ENCODE peak calls at places on chromosomes 6 and 20, in four cellular contexts. One of them, this sample, is unnamed.

GRCh38 chr6:163301721-163302635 is 112.5 kb upstream of the QKI start:
- DNase-seq in left ventricle myocardium inferior: no peak
- DNase-seq in Calu3: no peak
- DNase-seq in breast epithelium: no peak
- DNase-seq in this sample: no peak

GRCh38 chr6:22112490-22112889 is 184.3 kb downstream of the PRL start:
- DNase-seq in left ventricle myocardium inferior: no peak
- DNase-seq in Calu3: no peak
- DNase-seq in breast epithelium: no peak
- DNase-seq in this sample: no peak

GRCh38 chr6:77463881-77464867 is 883 bp upstream of the HTR1B start:
- DNase-seq in left ventricle myocardium inferior: no peak
- DNase-seq in Calu3: no peak
- DNase-seq in breast epithelium: no peak
- DNase-seq in this sample: no peak

GRCh38 chr6:150680510-150680909 is 80.8 kb downstream of the PLEKHG1 start:
- DNase-seq in left ventricle myocardium inferior: no peak
- DNase-seq in Calu3: no peak
- DNase-seq in breast epithelium: no peak
- DNase-seq in this sample: no peak

GRCh38 chr6:113558966-113559365 is 298.2 kb upstream of the MARCKS start:
- DNase-seq in left ventricle myocardium inferior: no peak
- DNase-seq in Calu3: no peak
- DNase-seq in breast epithelium: no peak
- DNase-seq in this sample: no peak

GRCh38 chr6:389143-389542 is 2.4 kb upstream of the IRF4 start:
- DNase-seq in left ventricle myocardium inferior: no peak
- DNase-seq in Calu3: no peak
- DNase-seq in breast epithelium: no peak
- DNase-seq in this sample: no peak

GRCh38 chr20:38811769-38812168 is 6.3 kb downstream of the PPP1R16B start:
- DNase-seq in left ventricle myocardium inferior: no peak
- DNase-seq in Calu3: no peak
- DNase-seq in breast epithelium: no peak
- DNase-seq in this sample: no peak

GRCh38 chr6:3327403-3327802 is 68.7 kb downstream of the PSMG4 start:
- DNase-seq in left ventricle myocardium inferior: no peak
- DNase-seq in Calu3: no peak
- DNase-seq in breast epithelium: no peak
- DNase-seq in this sample: no peak

GRCh38 chr20:17960927-17961599 is 7.5 kb downstream of the SNX5 start:
- DNase-seq in left ventricle myocardium inferior: peak; percentile 67
- DNase-seq in Calu3: no peak
- DNase-seq in breast epithelium: no peak
- DNase-seq in this sample: no peak

GRCh38 chr20:63843222-63843621 is 12.2 kb upstream of the ZBTB46 start:
- DNase-seq in left ventricle myocardium inferior: no peak
- DNase-seq in Calu3: no peak
- DNase-seq in breast epithelium: no peak
- DNase-seq in this sample: no peak

GRCh38 chr6:31763617-31763940 is 1.1 kb downstream of the SAPCD1 start:
- DNase-seq in left ventricle myocardium inferior: no peak
- DNase-seq in Calu3: no peak
- DNase-seq in breast epithelium: no peak
- DNase-seq in this sample: no peak

GRCh38 chr6:15351631-15352030 is 105.8 kb downstream of the JARID2 start:
- DNase-seq in left ventricle myocardium inferior: peak; percentile 37
- DNase-seq in Calu3: no peak
- DNase-seq in breast epithelium: no peak
- DNase-seq in this sample: no peak

GRCh38 chr20:20364747-20365558 is 3.0 kb upstream of the INSM1 start:
- DNase-seq in left ventricle myocardium inferior: no peak
- DNase-seq in Calu3: no peak
- DNase-seq in breast epithelium: no peak
- DNase-seq in this sample: no peak

GRCh38 chr6:44593539-44593944 is 206.0 kb downstream of the CDC5L start:
- DNase-seq in left ventricle myocardium inferior: no peak
- DNase-seq in Calu3: peak; percentile 68
- DNase-seq in breast epithelium: no peak
- DNase-seq in this sample: peak; percentile 48
- TF ChIP-seq CTCF in left ventricle myocardium inferior: peak; percentile 63
- TF ChIP-seq CTCF in Calu3: peak; percentile 71
- TF ChIP-seq CTCF in breast epithelium: peak; percentile 10
- TF ChIP-seq CTCF in this sample: peak; percentile 44

DNA sequence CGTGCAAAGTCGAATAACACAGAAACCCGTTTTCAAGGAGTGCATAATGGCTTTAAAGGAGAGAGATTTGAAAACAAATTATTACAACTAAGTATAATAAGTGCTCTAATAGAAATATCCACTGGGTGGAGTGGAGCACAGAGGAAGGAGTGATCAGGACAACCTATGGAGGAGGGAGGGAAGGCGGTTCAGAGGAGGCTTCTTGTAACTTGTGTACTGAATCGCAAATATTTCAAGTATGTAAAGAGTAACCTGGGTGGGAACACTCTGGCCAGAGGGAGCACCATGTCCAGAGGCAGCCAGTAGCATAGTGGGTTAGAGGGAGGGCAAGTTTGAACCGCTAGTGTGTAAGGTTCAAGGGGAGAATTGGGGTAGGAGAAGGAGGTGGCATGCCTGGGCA is 21.6 kb upstream of the TNFAIP3 start:
- DNase-seq in left ventricle myocardium inferior: no peak
- DNase-seq in Calu3: peak; percentile 12
- DNase-seq in breast epithelium: no peak
- DNase-seq in this sample: no peak
- TF ChIP-seq CTCF in left ventricle myocardium inferior: no peak
- TF ChIP-seq CTCF in Calu3: no peak
- TF ChIP-seq CTCF in breast epithelium: no peak
- TF ChIP-seq CTCF in this sample: no peak

DNA sequence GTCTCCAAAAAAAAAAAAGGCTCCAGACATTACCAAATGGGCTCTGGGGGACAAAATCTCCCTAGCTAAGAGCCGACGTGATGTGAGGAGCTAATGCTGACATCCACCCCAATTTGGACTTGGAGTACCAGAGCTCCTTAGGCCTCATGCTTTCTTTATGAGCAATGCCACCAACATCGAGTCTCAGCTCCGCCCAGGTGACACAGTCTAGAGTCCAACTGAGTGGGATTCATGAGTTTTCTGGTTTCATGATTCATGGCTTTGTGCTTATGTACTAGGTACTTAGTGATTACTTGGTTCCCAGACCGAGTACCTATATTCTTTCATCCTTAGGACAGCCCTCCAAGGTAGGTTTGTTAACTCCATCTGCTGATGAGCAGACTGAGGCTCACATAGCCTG is 4.4 kb downstream of the ANKRD60 start:
- DNase-seq in left ventricle myocardium inferior: no peak
- DNase-seq in Calu3: no peak
- DNase-seq in breast epithelium: no peak
- DNase-seq in this sample: no peak
- TF ChIP-seq CTCF in left ventricle myocardium inferior: no peak
- TF ChIP-seq CTCF in Calu3: no peak
- TF ChIP-seq CTCF in breast epithelium: no peak
- TF ChIP-seq CTCF in this sample: no peak

DNA sequence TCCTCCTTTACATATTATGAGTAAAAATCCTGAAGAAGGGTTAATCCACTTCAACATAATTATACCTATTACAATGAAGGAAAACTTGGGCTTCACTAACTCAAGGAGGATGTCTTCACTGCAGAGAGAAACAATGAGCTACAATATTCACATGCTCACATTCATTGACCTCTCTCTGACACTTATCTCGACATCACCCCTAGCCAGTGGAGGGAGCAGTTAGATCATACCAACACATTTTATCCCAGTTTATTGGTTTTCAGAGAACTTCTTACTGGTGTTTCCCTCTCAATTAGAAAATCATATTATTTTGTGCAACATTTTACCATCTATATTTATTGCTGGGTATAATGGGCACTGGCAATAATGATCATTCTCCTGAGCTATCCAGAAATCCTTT is 646.5 kb downstream of the TENT5A start:
- DNase-seq in left ventricle myocardium inferior: no peak
- DNase-seq in Calu3: no peak
- DNase-seq in breast epithelium: no peak
- DNase-seq in this sample: no peak
- TF ChIP-seq CTCF in left ventricle myocardium inferior: peak; percentile 15
- TF ChIP-seq CTCF in Calu3: no peak
- TF ChIP-seq CTCF in breast epithelium: no peak
- TF ChIP-seq CTCF in this sample: no peak

DNA sequence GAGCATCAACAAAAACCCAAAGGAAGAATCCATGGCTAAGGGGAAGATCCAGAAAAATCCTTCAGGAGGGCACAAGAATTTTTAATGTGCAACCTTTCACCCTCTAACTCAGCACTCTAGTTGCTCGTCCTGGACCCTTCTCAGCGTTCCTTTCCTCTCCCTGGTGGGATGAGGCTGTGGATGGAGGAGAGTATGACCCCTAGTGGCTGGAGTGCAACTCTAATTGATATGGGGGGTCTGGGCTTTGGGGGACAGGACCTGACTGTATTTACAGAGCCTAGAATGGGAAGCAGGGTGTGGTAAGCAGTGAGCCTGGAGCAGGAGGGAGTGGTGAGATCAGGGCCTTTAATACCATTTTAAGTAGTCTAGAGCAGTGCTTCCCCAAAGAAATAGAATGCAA is 83.9 kb upstream of the CEP85L start:
- DNase-seq in left ventricle myocardium inferior: no peak
- DNase-seq in Calu3: peak; percentile 15
- DNase-seq in breast epithelium: no peak
- DNase-seq in this sample: peak; percentile 45
- TF ChIP-seq CTCF in left ventricle myocardium inferior: peak; percentile 62
- TF ChIP-seq CTCF in Calu3: peak; percentile 24
- TF ChIP-seq CTCF in breast epithelium: no peak
- TF ChIP-seq CTCF in this sample: peak; percentile 24

GRCh38 chr6:36977470-36977941 is 8.5 kb downstream of the MTCH1 start:
- DNase-seq in left ventricle myocardium inferior: no peak
- DNase-seq in Calu3: no peak
- DNase-seq in breast epithelium: no peak
- DNase-seq in this sample: peak; percentile 69
- TF ChIP-seq CTCF in left ventricle myocardium inferior: peak; percentile 51
- TF ChIP-seq CTCF in Calu3: no peak
- TF ChIP-seq CTCF in breast epithelium: peak; percentile 8
- TF ChIP-seq CTCF in this sample: peak; percentile 43